ENCODE peak calls at places on chromosomes 4 and X, in nine cellular contexts. E is CD8-positive, alpha-beta memory T cell; M is lung microvascular endothelial cell; K is NCI-H2081; P is stimulated activated CD4-positive, alpha-beta T cell treated with anti-CD3 and anti-CD28 coated beads, Interleukin-4, amount 100 ng/mL, for 24 hours; F is IMR-90; Q is nephron progenitor cell; J is B cell; B is activated CD4-positive, alpha-beta memory T cell treated with anti-CD3 and anti-CD28 coated beads, Interleukin-2, amount 10 ng/mL, durations not matched to agents 7 days and 5 days. C is an unnamed sample.

GRCh38 chr4:3712112-3712805 is 53.9 kb upstream of the ADRA2C start:
- DNase-seq in E (no peak), M (no peak), K (no peak), P (no peak), F (no peak), Q (no peak), J (no peak), B (no peak), C (no peak)

GRCh38 chrX:132092439-132093065 is 35.3 kb downstream of the FRMD7 start:
- DNase-seq in E (peak), M (peak), K (peak), P (peak), F (peak), Q (peak), J (peak), B (peak), C (no peak)

GRCh38 chr4:106898621-106899230 is 137.4 kb downstream of the DKK2 start:
- DNase-seq in E (no peak), M (peak), K (peak), P (peak), F (peak), Q (peak), J (no peak), B (peak), C (no peak)

GRCh38 chr4:2446656-2447564 is 22.0 kb upstream of the RNF4 start:
- DNase-seq in E (no peak), M (no peak), K (no peak), P (no peak), F (no peak), Q (no peak), J (no peak), B (no peak), C (no peak)

GRCh38 chr4:123304151-123305021 is 92.2 kb upstream of the SPRY1 start:
- DNase-seq in E (no peak), M (no peak), K (peak), P (no peak), F (no peak), Q (peak), J (peak), B (no peak), C (no peak)

GRCh38 chr4:53355919-53356521 is 9.8 kb downstream of the SCFD2 start:
- DNase-seq in E (no peak), M (no peak), K (no peak), P (no peak), F (no peak), Q (no peak), J (no peak), B (no peak), C (no peak)

GRCh38 chr4:113316879-113317278 is 267.4 kb downstream of the ANK2 start:
- DNase-seq in E (peak), M (peak), K (no peak), P (no peak), F (no peak), Q (no peak), J (peak), B (peak), C (no peak)

GRCh38 chr4:172707622-172708021 is 461.0 kb upstream of the GALNT7 start:
- DNase-seq in E (no peak), M (no peak), K (peak), P (no peak), F (no peak), Q (no peak), J (no peak), B (no peak), C (no peak)

GRCh38 chrX:125205084-125205917 is 114.4 kb upstream of the TEX13C start:
- DNase-seq in E (no peak), M (no peak), K (peak), P (peak), F (no peak), Q (peak), J (no peak), B (peak), C (no peak)

GRCh38 chr4:10115657-10116624 is 658 bp downstream of the WDR1 start:
- DNase-seq in E (peak), M (peak), K (peak), P (peak), F (no peak), Q (peak), J (peak), B (peak), C (no peak)

GRCh38 chr4:107379054-107379869 is 340.8 kb downstream of the PAPSS1 start:
- DNase-seq in E (no peak), M (no peak), K (no peak), P (no peak), F (peak), Q (no peak), J (no peak), B (no peak), C (no peak)

GRCh38 chr4:101711590-101712255 is 78.8 kb upstream of the BANK1 start:
- DNase-seq in E (no peak), M (no peak), K (peak), P (no peak), F (no peak), Q (no peak), J (no peak), B (no peak), C (no peak)

GRCh38 chrX:10325606-10326005 is 168.8 kb downstream of the CLCN4 start:
- DNase-seq in E (no peak), M (no peak), K (no peak), P (no peak), F (peak), Q (no peak), J (no peak), B (no peak), C (no peak)